ENCODE peak calls at places on chromosomes 4 and X, in seven cellular contexts. One of them, this sample, is unnamed.

GRCh38 chr4:10302096-10302495 is 155.1 kb downstream of the ZNF518B start:
- DNase-seq in K562: no peak
- DNase-seq in upper lobe of right lung: no peak
- DNase-seq in breast epithelium: no peak
- DNase-seq in HepG2: no peak
- DNase-seq in left lung: no peak
- DNase-seq in body of pancreas: no peak
- DNase-seq in this sample: no peak

GRCh38 chrX:110012818-110013484 is 10.0 kb downstream of the TMEM164 start:
- DNase-seq in K562: no peak
- DNase-seq in upper lobe of right lung: no peak
- DNase-seq in breast epithelium: no peak
- DNase-seq in HepG2: no peak
- DNase-seq in left lung: no peak
- DNase-seq in body of pancreas: peak; percentile 29
- DNase-seq in this sample: no peak

GRCh38 chrX:46574337-46574940 is 874 bp downstream of the CHST7 start:
- DNase-seq in K562: no peak
- DNase-seq in upper lobe of right lung: no peak
- DNase-seq in breast epithelium: no peak
- DNase-seq in HepG2: peak; percentile 12
- DNase-seq in left lung: no peak
- DNase-seq in body of pancreas: no peak
- DNase-seq in this sample: peak; percentile 73

GRCh38 chr4:1211951-1212545 is 36.9 kb downstream of the CTBP1 start:
- DNase-seq in K562: no peak
- DNase-seq in upper lobe of right lung: peak; percentile 68
- DNase-seq in breast epithelium: no peak
- DNase-seq in HepG2: no peak
- DNase-seq in left lung: no peak
- DNase-seq in body of pancreas: peak; percentile 82
- DNase-seq in this sample: no peak

GRCh38 chrX:39652336-39652735 is 445.4 kb downstream of the BCOR start:
- DNase-seq in K562: peak; percentile 59
- DNase-seq in upper lobe of right lung: no peak
- DNase-seq in breast epithelium: no peak
- DNase-seq in HepG2: no peak
- DNase-seq in left lung: no peak
- DNase-seq in body of pancreas: no peak
- DNase-seq in this sample: no peak

GRCh38 chr4:74755486-74755885 is 38.8 kb downstream of the BTC start:
- DNase-seq in K562: no peak
- DNase-seq in upper lobe of right lung: peak; percentile 69
- DNase-seq in breast epithelium: no peak
- DNase-seq in HepG2: no peak
- DNase-seq in left lung: peak; percentile 78
- DNase-seq in body of pancreas: no peak
- DNase-seq in this sample: no peak

GRCh38 chr4:130359537-130359936 is 1263.6 kb downstream of the C4orf33 start:
- DNase-seq in K562: peak; percentile 1
- DNase-seq in upper lobe of right lung: no peak
- DNase-seq in breast epithelium: no peak
- DNase-seq in HepG2: peak; percentile 1
- DNase-seq in left lung: no peak
- DNase-seq in body of pancreas: no peak
- DNase-seq in this sample: no peak

GRCh38 chrX:150465856-150466775 is 102.3 kb upstream of the MTM1 start:
- DNase-seq in K562: no peak
- DNase-seq in upper lobe of right lung: no peak
- DNase-seq in breast epithelium: no peak
- DNase-seq in HepG2: no peak
- DNase-seq in left lung: no peak
- DNase-seq in body of pancreas: no peak
- DNase-seq in this sample: peak; percentile 55

GRCh38 chr4:94036964-94037363 is 170.7 kb upstream of the SMARCAD1 start:
- DNase-seq in K562: peak; percentile 17
- DNase-seq in upper lobe of right lung: no peak
- DNase-seq in breast epithelium: no peak
- DNase-seq in HepG2: no peak
- DNase-seq in left lung: no peak
- DNase-seq in body of pancreas: no peak
- DNase-seq in this sample: no peak

GRCh38 chr4:188295899-188296298 is 156.7 kb downstream of the TRIML1 start:
- DNase-seq in K562: no peak
- DNase-seq in upper lobe of right lung: no peak
- DNase-seq in breast epithelium: no peak
- DNase-seq in HepG2: no peak
- DNase-seq in left lung: no peak
- DNase-seq in body of pancreas: no peak
- DNase-seq in this sample: no peak

GRCh38 chrX:133970021-133970550 is 15.3 kb downstream of the GPC3 start:
- DNase-seq in K562: no peak
- DNase-seq in upper lobe of right lung: no peak
- DNase-seq in breast epithelium: no peak
- DNase-seq in HepG2: no peak
- DNase-seq in left lung: no peak
- DNase-seq in body of pancreas: no peak
- DNase-seq in this sample: no peak

GRCh38 chr4:78766026-78766425 is 10.1 kb upstream of the BMP2K start:
- DNase-seq in K562: no peak
- DNase-seq in upper lobe of right lung: no peak
- DNase-seq in breast epithelium: no peak
- DNase-seq in HepG2: no peak
- DNase-seq in left lung: no peak
- DNase-seq in body of pancreas: no peak
- DNase-seq in this sample: no peak

GRCh38 chr4:7190668-7191545 is 1.4 kb upstream of the SORCS2 start:
- DNase-seq in K562: no peak
- DNase-seq in upper lobe of right lung: peak; percentile 39
- DNase-seq in breast epithelium: peak; percentile 12
- DNase-seq in HepG2: no peak
- DNase-seq in left lung: peak; percentile 10
- DNase-seq in body of pancreas: no peak
- DNase-seq in this sample: peak; percentile 43

GRCh38 chr4:101199507-101200285 is 147.6 kb downstream of the PPP3CA start:
- DNase-seq in K562: no peak
- DNase-seq in upper lobe of right lung: no peak
- DNase-seq in breast epithelium: no peak
- DNase-seq in HepG2: no peak
- DNase-seq in left lung: no peak
- DNase-seq in body of pancreas: no peak
- DNase-seq in this sample: no peak

GRCh38 chr4:110615366-110616161 is 7.3 kb downstream of the PITX2 start:
- DNase-seq in K562: no peak
- DNase-seq in upper lobe of right lung: no peak
- DNase-seq in breast epithelium: no peak
- DNase-seq in HepG2: no peak
- DNase-seq in left lung: no peak
- DNase-seq in body of pancreas: no peak
- DNase-seq in this sample: no peak

GRCh38 chr4:19486400-19486799 is 765.3 kb upstream of the SLIT2 start:
- DNase-seq in K562: no peak
- DNase-seq in upper lobe of right lung: no peak
- DNase-seq in breast epithelium: no peak
- DNase-seq in HepG2: no peak
- DNase-seq in left lung: no peak
- DNase-seq in body of pancreas: no peak
- DNase-seq in this sample: no peak

GRCh38 chr4:6885953-6886557 is 23.6 kb upstream of the TBC1D14 start:
- DNase-seq in K562: no peak
- DNase-seq in upper lobe of right lung: peak; percentile 78
- DNase-seq in breast epithelium: no peak
- DNase-seq in HepG2: no peak
- DNase-seq in left lung: peak; percentile 75
- DNase-seq in body of pancreas: peak; percentile 57
- DNase-seq in this sample: peak; percentile 78

GRCh38 chr4:140736669-140737343 is 19.4 kb downstream of the TBC1D9 start:
- DNase-seq in K562: no peak
- DNase-seq in upper lobe of right lung: no peak
- DNase-seq in breast epithelium: no peak
- DNase-seq in HepG2: no peak
- DNase-seq in left lung: no peak
- DNase-seq in body of pancreas: no peak
- DNase-seq in this sample: no peak

GRCh38 chrX:63050225-63050624 is 300.9 kb downstream of the SPIN4 start:
- DNase-seq in K562: no peak
- DNase-seq in upper lobe of right lung: no peak
- DNase-seq in breast epithelium: no peak
- DNase-seq in HepG2: no peak
- DNase-seq in left lung: no peak
- DNase-seq in body of pancreas: no peak
- DNase-seq in this sample: no peak

GRCh38 chr4:80587861-80588385 is 252.4 kb downstream of the CFAP299 start:
- DNase-seq in K562: no peak
- DNase-seq in upper lobe of right lung: no peak
- DNase-seq in breast epithelium: no peak
- DNase-seq in HepG2: no peak
- DNase-seq in left lung: no peak
- DNase-seq in body of pancreas: no peak
- DNase-seq in this sample: no peak
- TF ChIP-seq CTCF in K562: no peak
- TF ChIP-seq CTCF in upper lobe of right lung: no peak
- TF ChIP-seq CTCF in breast epithelium: no peak
- TF ChIP-seq CTCF in HepG2: no peak
- TF ChIP-seq CTCF in left lung: no peak
- TF ChIP-seq CTCF in body of pancreas: no peak
- TF ChIP-seq CTCF in this sample: no peak

GRCh38 chr4:125434136-125434535 is 119.4 kb downstream of the FAT4 start:
- DNase-seq in K562: no peak
- DNase-seq in upper lobe of right lung: no peak
- DNase-seq in breast epithelium: no peak
- DNase-seq in HepG2: no peak
- DNase-seq in left lung: no peak
- DNase-seq in body of pancreas: no peak
- DNase-seq in this sample: no peak
- H3K4me3 ChIP-seq in K562: no peak overlapping the region
- H3K4me3 ChIP-seq in upper lobe of right lung: no peak overlapping the region
- H3K4me3 ChIP-seq in breast epithelium: no peak overlapping the region
- H3K4me3 ChIP-seq in HepG2: no peak overlapping the region
- H3K4me3 ChIP-seq in left lung: no peak overlapping the region
- H3K4me3 ChIP-seq in body of pancreas: no peak overlapping the region
- H3K4me3 ChIP-seq in this sample: no peak overlapping the region

GRCh38 chr4:2861631-2862436 is 18.2 kb downstream of the ADD1 start:
- DNase-seq in K562: no peak
- DNase-seq in upper lobe of right lung: no peak
- DNase-seq in breast epithelium: no peak
- DNase-seq in HepG2: no peak
- DNase-seq in left lung: no peak
- DNase-seq in body of pancreas: no peak
- DNase-seq in this sample: no peak
- H3K27ac ChIP-seq in K562: no peak overlapping the region
- H3K27ac ChIP-seq in upper lobe of right lung: peak overlapping the region; percentile 49
- H3K27ac ChIP-seq in breast epithelium: peak overlapping the region; percentile 22
- H3K27ac ChIP-seq in HepG2: peak overlapping the region; percentile 63
- H3K27ac ChIP-seq in left lung: peak overlapping the region; percentile 67
- H3K27ac ChIP-seq in body of pancreas: peak overlapping the region; percentile 76
- H3K27ac ChIP-seq in this sample: peak overlapping the region; percentile 52

DNA sequence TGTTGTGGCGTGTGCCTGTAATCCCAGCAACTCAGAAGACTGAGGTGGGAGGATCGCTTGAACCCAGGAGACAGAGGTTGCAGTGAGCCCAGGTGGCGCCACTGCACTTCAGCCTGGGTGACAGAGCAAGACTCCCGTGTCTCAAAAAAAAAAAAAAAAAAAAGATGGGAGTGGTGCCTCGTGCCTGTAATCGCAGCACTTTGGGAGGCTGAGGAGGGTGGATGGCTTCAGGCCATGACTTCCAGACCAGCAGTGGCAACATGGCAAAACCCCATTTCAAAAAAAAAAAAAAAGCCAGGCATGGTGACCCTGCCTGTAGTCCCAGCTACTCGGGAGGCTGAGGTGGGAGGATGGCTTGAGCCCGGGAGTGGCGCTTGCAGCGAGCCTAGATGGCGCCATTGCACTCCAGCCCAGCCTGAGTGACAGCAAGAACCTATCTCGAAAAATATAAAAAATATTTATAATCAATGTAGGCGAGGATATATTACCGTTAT is 27.0 kb downstream of the EIF2S3 start:
- DNase-seq in K562: peak; percentile 86
- DNase-seq in upper lobe of right lung: peak; percentile 71
- DNase-seq in breast epithelium: peak; percentile 49
- DNase-seq in HepG2: peak; percentile 44
- DNase-seq in left lung: peak; percentile 45
- DNase-seq in body of pancreas: peak; percentile 64
- DNase-seq in this sample: no peak
- TF ChIP-seq CTCF in K562: peak; percentile 64
- TF ChIP-seq CTCF in upper lobe of right lung: peak; percentile 41
- TF ChIP-seq CTCF in breast epithelium: no peak
- TF ChIP-seq CTCF in HepG2: peak; percentile 62
- TF ChIP-seq CTCF in left lung: no peak
- TF ChIP-seq CTCF in body of pancreas: peak; percentile 43
- TF ChIP-seq CTCF in this sample: no peak

This sample was measured in coronary artery.